ENCODE peak calls at places on chromosomes 1 and 21, in ten cellular contexts. L is endothelial cell, A is HCT116, I is WTC11, S is astrocyte of the spinal cord, B is AG09309, H is fibroblast of pulmonary artery, Q is fibroblast of lung, T is HFF-Myc, Z is ovary. G is an unnamed sample.

GRCh38 chr21:26966978-26967913 is at the start of gene ADAMTS5:
- DNase-seq in L (peak; percentile 60), A (no peak), I (peak; percentile 58), S (peak; percentile 66), B (peak; percentile 43), H (peak; percentile 64), Q (peak; percentile 77), T (no peak), Z (peak; percentile 75), G (no peak)

GRCh38 chr21:25292396-25292795 is 314.9 kb downstream of the MRPL39 start:
- DNase-seq in L (no peak), A (no peak), I (no peak), S (no peak), B (no peak), H (no peak), Q (no peak), T (no peak), Z (no peak), G (no peak)

GRCh38 chr1:118101445-118101844 is 83.6 kb downstream of the SPAG17 start:
- DNase-seq in L (no peak), A (no peak), I (no peak), S (peak; percentile 4), B (peak; percentile 84), H (no peak), Q (no peak), T (no peak), Z (no peak), G (no peak)

GRCh38 chr21:43847301-43847700 is 17.7 kb upstream of the AGPAT3 start:
- DNase-seq in L (no peak), A (no peak), I (no peak), S (no peak), B (no peak), H (no peak), Q (no peak), T (no peak), Z (no peak), G (no peak)

GRCh38 chr1:32953495-32953894 is 11.1 kb downstream of the RNF19B start:
- DNase-seq in L (no peak), A (no peak), I (no peak), S (peak; percentile 72), B (no peak), H (peak; percentile 67), Q (peak; percentile 9), T (no peak), Z (no peak), G (no peak)

GRCh38 chr21:43815107-43815742 is 25.8 kb downstream of the RRP1 start:
- DNase-seq in L (no peak), A (peak; percentile 8), I (peak; percentile 52), S (no peak), B (no peak), H (no peak), Q (no peak), T (no peak), Z (no peak), G (peak; percentile 32)

GRCh38 chr1:177223359-177223758 is 52.6 kb downstream of the BRINP2 start:
- DNase-seq in L (no peak), A (no peak), I (no peak), S (no peak), B (no peak), H (no peak), Q (no peak), T (no peak), Z (no peak), G (no peak)

GRCh38 chr1:29414091-29414490 is 177.8 kb downstream of the PTPRU start:
- DNase-seq in L (no peak), A (no peak), I (no peak), S (no peak), B (no peak), H (no peak), Q (no peak), T (no peak), Z (no peak), G (no peak)

GRCh38 chr1:115732307-115732706 is 36.2 kb downstream of the CASQ2 start:
- DNase-seq in L (no peak), A (no peak), I (no peak), S (no peak), B (no peak), H (no peak), Q (no peak), T (no peak), Z (no peak), G (no peak)

GRCh38 chr1:2628191-2628932 is 4.5 kb downstream of the MMEL1 start:
- DNase-seq in L (no peak), A (no peak), I (no peak), S (no peak), B (no peak), H (no peak), Q (no peak), T (no peak), Z (no peak), G (no peak)

GRCh38 chr21:15062566-15062965 is 2.2 kb downstream of the NRIP1 start:
- DNase-seq in L (no peak), A (no peak), I (no peak), S (peak; percentile 50), B (no peak), H (peak; percentile 50), Q (peak; percentile 48), T (no peak), Z (no peak), G (no peak)

GRCh38 chr21:15063821-15064575 is 802 bp downstream of the NRIP1 start:
- DNase-seq in L (peak; percentile 59), A (no peak), I (peak; percentile 51), S (peak; percentile 38), B (no peak), H (peak; percentile 44), Q (peak; percentile 37), T (no peak), Z (peak; percentile 59), G (peak; percentile 21)

GRCh38 chr21:15064576-15065380 is at the start of gene NRIP1:
- DNase-seq in L (peak; percentile 87), A (no peak), I (peak; percentile 74), S (peak; percentile 96), B (peak; percentile 56), H (peak; percentile 94), Q (peak; percentile 92), T (peak; percentile 48), Z (peak; percentile 92), G (peak; percentile 83)

GRCh38 chr21:15061747-15062146 is 3.1 kb downstream of the NRIP1 start:
- DNase-seq in L (no peak), A (no peak), I (no peak), S (no peak), B (no peak), H (no peak), Q (no peak), T (no peak), Z (no peak), G (no peak)

GRCh38 chr21:15063081-15063820 is 1.5 kb downstream of the NRIP1 start:
- DNase-seq in L (no peak), A (no peak), I (no peak), S (peak; percentile 43), B (no peak), H (peak; percentile 24), Q (no peak), T (no peak), Z (no peak), G (no peak)
- TF ChIP-seq CTCF in L (no peak), A (no peak), I (no peak), S (no peak), B (no peak), H (no peak), Q (no peak), T (no peak), Z (no peak), G (no peak)

GRCh38 chr1:64242895-64243756 is 39.7 kb downstream of the UBE2U start:
- DNase-seq in L (no peak), A (peak; percentile 40), I (no peak), S (peak; percentile 61), B (peak; percentile 13), H (peak; percentile 70), Q (peak; percentile 80), T (peak; percentile 33), Z (no peak), G (no peak)

GRCh38 chr1:64236584-64236983 is 33.2 kb downstream of the UBE2U start:
- DNase-seq in L (no peak), A (no peak), I (no peak), S (no peak), B (no peak), H (no peak), Q (no peak), T (no peak), Z (no peak), G (no peak)

GRCh38 chr1:64243757-64244080 is 40.3 kb downstream of the UBE2U start:
- DNase-seq in L (no peak), A (no peak), I (no peak), S (no peak), B (no peak), H (no peak), Q (no peak), T (no peak), Z (no peak), G (no peak)

GRCh38 chr1:64241069-64241468 is 37.6 kb downstream of the UBE2U start:
- DNase-seq in L (no peak), A (no peak), I (no peak), S (no peak), B (no peak), H (no peak), Q (no peak), T (no peak), Z (no peak), G (no peak)

DNA sequence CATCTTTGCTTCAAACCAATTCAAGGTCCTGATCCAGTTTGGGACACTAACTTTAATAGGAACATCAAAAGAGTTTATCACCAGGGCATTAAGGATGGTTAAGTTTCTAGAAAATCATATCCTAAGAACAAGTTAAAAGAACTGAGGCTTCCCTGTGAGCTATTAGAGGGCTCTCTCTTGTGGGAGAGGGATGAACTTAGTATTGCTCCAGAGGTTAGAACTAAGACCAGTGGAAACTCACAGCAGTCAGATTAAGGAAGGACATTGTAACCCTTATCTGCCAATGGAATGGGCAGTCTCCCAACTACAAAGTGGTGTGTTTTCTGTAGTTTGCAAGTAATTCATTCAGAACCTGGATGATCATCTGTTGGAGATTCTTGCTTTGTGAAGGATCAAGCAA is 36.8 kb downstream of the UBE2U start:
- DNase-seq in L (no peak), A (no peak), I (no peak), S (peak; percentile 37), B (peak; percentile 31), H (peak; percentile 51), Q (peak; percentile 67), T (no peak), Z (no peak), G (no peak)
- TF ChIP-seq CTCF in L (no peak), A (no peak), I (no peak), S (peak; percentile 27), B (peak; percentile 37), H (peak; percentile 22), Q (peak; percentile 35), T (no peak), Z (no peak), G (no peak)

DNA sequence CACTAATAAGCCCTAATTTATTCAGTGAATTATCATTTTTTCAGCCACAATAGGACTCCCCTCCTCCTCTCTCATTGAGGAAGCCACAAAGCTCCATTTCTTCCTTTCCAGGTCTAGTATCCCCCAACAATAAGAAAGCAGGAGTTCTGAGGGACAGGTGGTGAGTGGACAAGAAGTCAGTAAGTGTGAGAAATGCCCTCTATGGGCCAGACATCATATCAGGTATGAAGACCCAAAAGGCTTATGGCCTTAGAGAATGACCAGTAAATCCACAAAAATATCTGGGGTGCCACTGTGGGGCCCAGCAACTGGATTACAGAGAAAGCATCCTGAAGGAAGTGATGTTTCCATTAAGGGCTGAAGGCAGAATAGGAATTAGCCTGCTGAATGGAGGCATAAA is 175.7 kb downstream of the TRIM33 start:
- DNase-seq in L (no peak), A (no peak), I (no peak), S (no peak), B (no peak), H (no peak), Q (no peak), T (no peak), Z (no peak), G (no peak)
- TF ChIP-seq CTCF in L (no peak), A (peak; percentile 17), I (no peak), S (no peak), B (no peak), H (no peak), Q (no peak), T (no peak), Z (no peak), G (no peak)

GRCh38 chr1:6612641-6613360 is 730 bp upstream of the PHF13 start:
- DNase-seq in L (peak; percentile 36), A (no peak), I (peak; percentile 50), S (peak; percentile 47), B (no peak), H (peak; percentile 44), Q (peak; percentile 31), T (no peak), Z (peak; percentile 64), G (peak; percentile 49)
- TF ChIP-seq CTCF in L (no peak), A (no peak), I (no peak), S (no peak), B (no peak), H (no peak), Q (no peak), T (no peak), Z (no peak), G (no peak)

G was measured in Calu3.